ENCODE peak calls at places on chromosomes 13 and 19, in nine cellular contexts. Q, Y, B, H, W, P, Z, R and D are unnamed samples.

GRCh38 chr19:42942187-42942789 is 5.3 kb upstream of the PSG7 start:
- DNase-seq in Y (no peak), B (peak), Q (peak), W (peak), H (no peak), Z (peak), P (no peak), R (peak), D (no peak)

GRCh38 chr13:104779311-104779710 is 1713.1 kb upstream of the SLC10A2 start:
- DNase-seq in P (no peak), Y (no peak), B (peak), Z (no peak), R (no peak), H (no peak), Q (no peak), W (no peak), D (no peak)

GRCh38 chr19:7292352-7292949 is 1.8 kb downstream of the INSR start:
- DNase-seq in B (peak), R (no peak), P (no peak), Q (no peak), W (no peak), H (no peak), Z (no peak), Y (no peak), D (no peak)

GRCh38 chr13:110405597-110406450 is 98.7 kb downstream of the COL4A2 start:
- DNase-seq in P (no peak), Y (no peak), B (no peak), W (no peak), H (no peak), Q (no peak), R (no peak), Z (no peak), D (no peak)

GRCh38 chr13:25489238-25489637 is 117.5 kb downstream of the ATP8A2 start:
- DNase-seq in Z (no peak), R (no peak), H (no peak), Q (no peak), B (peak), W (no peak), Y (no peak), P (no peak), D (no peak)

GRCh38 chr13:50990540-50991506 is 81.2 kb downstream of the RNASEH2B start:
- DNase-seq in B (peak), W (no peak), R (no peak), Y (no peak), Q (no peak), P (no peak), Z (no peak), H (peak), D (no peak)

GRCh38 chr19:13832096-13832495 is 36.9 kb downstream of the ZSWIM4 start:
- DNase-seq in B (no peak), W (no peak), P (no peak), Y (no peak), Q (peak), Z (no peak), H (no peak), R (no peak), D (no peak)

GRCh38 chr19:1064661-1065605 is 2.0 kb upstream of the ARHGAP45 start:
- DNase-seq in P (no peak), B (peak), Z (no peak), Q (peak), W (peak), H (peak), R (no peak), Y (no peak), D (peak)

GRCh38 chr13:38166121-38166520 is 183.5 kb upstream of the UFM1 start:
- DNase-seq in P (no peak), B (no peak), W (no peak), H (no peak), Q (no peak), Z (no peak), Y (no peak), R (no peak), D (no peak)

GRCh38 chr13:35979378-35979911 is 151.7 kb downstream of the DCLK1 start:
- DNase-seq in Y (no peak), B (no peak), Z (no peak), W (no peak), R (no peak), H (no peak), Q (no peak), P (no peak), D (no peak)

GRCh38 chr19:46201413-46202310 is 27.9 kb upstream of the IGFL1 start:
- DNase-seq in W (no peak), P (no peak), Q (peak), R (no peak), Y (no peak), B (no peak), Z (no peak), H (no peak), D (no peak)

GRCh38 chr19:42271045-42271419 is 2.0 kb downstream of the CIC start:
- DNase-seq in R (no peak), B (no peak), Z (no peak), H (no peak), P (no peak), W (no peak), Q (no peak), Y (no peak), D (no peak)

GRCh38 chr19:728011-728410 is 19.3 kb downstream of the PALM start:
- DNase-seq in Y (no peak), H (no peak), B (no peak), R (no peak), W (no peak), P (no peak), Z (no peak), Q (no peak), D (no peak)

GRCh38 chr13:23470706-23471610 is 37.5 kb upstream of the SACS start:
- DNase-seq in P (no peak), Q (no peak), Y (no peak), W (no peak), B (no peak), H (no peak), R (peak), Z (no peak), D (no peak)

GRCh38 chr13:79490846-79491245 is 9.9 kb downstream of the NDFIP2 start:
- DNase-seq in R (no peak), H (no peak), P (no peak), W (no peak), Q (no peak), Y (no peak), Z (no peak), B (no peak), D (no peak)

GRCh38 chr13:31431722-31432137 is 232.0 kb downstream of the B3GLCT start:
- DNase-seq in Q (peak), H (peak), W (peak), R (peak), P (peak), Y (no peak), B (peak), Z (peak), D (peak)

GRCh38 chr19:47598407-47599349 is 10.3 kb upstream of the BICRA start:
- DNase-seq in P (peak), B (peak), R (peak), Q (peak), Z (no peak), Y (no peak), H (no peak), W (peak), D (no peak)

GRCh38 chr19:37987356-37988332 is 80.6 kb downstream of the SIPA1L3 start:
- DNase-seq in B (peak), R (peak), Z (peak), P (no peak), W (no peak), Q (peak), H (no peak), Y (no peak), D (no peak)

GRCh38 chr13:54934121-54934520 is 1905.5 kb downstream of the OLFM4 start:
- DNase-seq in W (no peak), Z (no peak), Q (no peak), P (no peak), B (peak), R (no peak), Y (no peak), H (no peak), D (no peak)

GRCh38 chr13:49444517-49445395 is 682 bp downstream of the SETDB2 start:
- DNase-seq in Y (peak), B (peak), R (peak), Q (peak), Z (no peak), W (no peak), H (peak), P (peak), D (peak)

GRCh38 chr13:48975101-48975925 is at the start of gene FNDC3A:
- DNase-seq in P (no peak), Q (peak), B (peak), R (peak), H (peak), Z (peak), W (peak), Y (no peak), D (peak)

GRCh38 chr19:10074153-10074552 is 12.0 kb upstream of the SHFL start:
- DNase-seq in Q (peak), R (peak), P (no peak), H (no peak), Y (no peak), Z (peak), B (peak), W (peak), D (peak)

GRCh38 chr19:42024622-42025111 is 30.6 kb upstream of the ATP1A3 start:
- DNase-seq in W (no peak), R (no peak), B (no peak), Q (no peak), H (no peak), P (no peak), Y (no peak), Z (no peak), D (no peak)

GRCh38 chr19:441213-441823 is 19.5 kb downstream of the SHC2 start:
- DNase-seq in Y (no peak), B (no peak), Q (no peak), W (no peak), P (no peak), R (no peak), H (no peak), Z (no peak), D (no peak)

GRCh38 chr19:11478167-11479089 is 2.4 kb downstream of the ELAVL3 start:
- DNase-seq in R (no peak), H (no peak), Y (no peak), Z (no peak), W (no peak), P (no peak), B (peak), Q (no peak), D (no peak)

GRCh38 chr13:78129850-78130249 is 211.2 kb upstream of the EDNRB start:
- DNase-seq in R (no peak), Z (no peak), W (no peak), Y (no peak), B (no peak), H (no peak), P (no peak), Q (no peak), D (no peak)

GRCh38 chr13:101916108-101916757 is 463.8 kb downstream of the ITGBL1 start:
- DNase-seq in B (peak), P (no peak), R (no peak), H (peak), W (no peak), Y (no peak), Z (no peak), Q (peak), D (no peak)

GRCh38 chr13:30077338-30077737 is 226.9 kb upstream of the UBL3 start:
- DNase-seq in P (no peak), H (no peak), B (no peak), R (no peak), Q (no peak), W (no peak), Z (no peak), Y (no peak), D (no peak)

GRCh38 chr13:35693142-35693784 is 216.8 kb upstream of the MAB21L1 start:
- DNase-seq in H (no peak), P (no peak), W (no peak), Z (no peak), Y (no peak), B (no peak), Q (no peak), R (no peak), D (no peak)

DNA sequence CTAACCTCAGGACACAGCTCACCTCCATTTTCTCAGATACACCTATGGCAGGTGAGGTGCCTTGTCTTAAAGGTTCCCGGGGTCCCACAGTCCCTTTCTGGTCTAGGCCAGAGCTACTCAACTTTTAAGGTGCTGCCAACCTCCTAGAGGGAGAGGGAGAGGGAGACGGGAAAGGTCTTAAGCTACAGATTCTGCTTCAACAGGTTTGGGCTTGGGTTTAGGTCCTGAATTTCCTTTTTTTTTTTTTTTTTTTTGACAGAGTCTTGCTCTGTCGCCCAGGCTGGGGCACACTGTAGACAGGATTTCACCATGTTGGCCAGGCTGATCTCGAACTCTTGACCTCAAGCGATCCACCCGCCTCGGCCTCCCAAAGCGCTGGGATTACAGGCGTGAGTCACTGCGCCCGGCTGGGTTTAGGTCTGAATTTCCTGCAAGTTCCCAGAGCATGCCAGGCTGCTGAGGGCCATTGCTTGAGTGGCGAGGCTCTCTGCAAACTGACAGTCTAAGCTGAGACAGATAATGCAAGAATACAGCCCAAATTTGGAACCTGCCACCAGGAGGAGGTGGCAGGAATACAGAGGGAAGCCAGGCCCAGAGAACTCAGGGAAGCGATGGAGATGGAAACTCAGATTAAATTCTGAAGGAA is 7.8 kb upstream of the SYCN start:
- DNase-seq in Q (peak), B (no peak), H (peak), R (no peak), Y (no peak), W (peak), Z (no peak), P (no peak), D (no peak)
- TF ChIP-seq REST in Q (no peak), B (no peak), H (no peak), R (no peak), Y (no peak), W (no peak), Z (no peak), P (no peak), D (no peak)

GRCh38 chr19:50551034-50551712 is 17.1 kb downstream of the LRRC4B start:
- DNase-seq in Z (no peak), R (no peak), H (peak), W (no peak), Q (no peak), B (no peak), P (no peak), Y (no peak), D (no peak)
- H3K4me3 ChIP-seq in Z (no peak), R (no peak), H (no peak), W (no peak), Q (no peak), B (peak), P (no peak), Y (no peak), D (no peak)

DNA sequence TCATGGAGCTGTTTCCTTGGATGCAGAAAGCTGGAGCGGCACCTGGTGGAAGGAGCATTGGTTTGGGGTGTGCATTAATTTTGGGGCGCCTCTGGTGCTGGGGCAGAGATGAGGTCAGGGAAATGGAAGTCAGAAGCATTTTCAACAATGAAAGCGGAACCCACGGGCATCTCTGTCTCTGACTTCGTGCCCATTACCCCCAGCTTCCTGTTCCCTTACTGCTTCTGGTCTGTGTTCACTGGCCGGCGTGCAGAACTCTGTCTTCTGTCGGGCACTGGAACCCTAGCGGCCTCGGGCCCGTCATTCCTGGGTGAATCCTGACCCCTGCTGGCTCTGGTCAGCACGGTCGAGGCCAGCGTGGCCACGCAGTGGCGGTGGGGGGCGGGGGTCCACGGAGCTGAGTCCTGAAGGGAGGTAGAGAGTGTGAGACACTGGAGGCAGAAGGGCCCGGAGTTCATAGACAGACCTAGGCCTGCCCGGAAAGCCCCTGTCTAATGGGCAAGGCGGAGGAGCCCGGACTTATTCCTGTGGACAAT is 7.9 kb upstream of the LINGO3 start:
- DNase-seq in Y (no peak), W (no peak), P (no peak), H (peak), Q (peak), Z (peak), B (peak), R (peak), D (peak)
- TF ChIP-seq CTCF in Y (peak), W (peak), P (peak), H (peak), Q (peak), Z (peak), B (peak), R (peak), D (peak)

GRCh38 chr19:15871570-15871969 is 26.3 kb downstream of the CYP4F2 start:
- DNase-seq in B (no peak), W (peak), Q (no peak), Y (no peak), R (no peak), Z (peak), P (no peak), H (no peak), D (peak)
- TF ChIP-seq REST in B (no peak), W (no peak), Q (no peak), Y (no peak), R (no peak), Z (no peak), P (no peak), H (no peak), D (no peak)

GRCh38 chr19:55493052-55493649 is 4.9 kb downstream of the SSC5D start:
- DNase-seq in P (no peak), B (no peak), Z (no peak), Q (no peak), H (no peak), Y (no peak), W (no peak), R (no peak), D (no peak)
- H3K4me3 ChIP-seq in P (no peak), B (no peak), Z (no peak), Q (no peak), H (no peak), Y (no peak), W (no peak), R (no peak), D (no peak)

DNA sequence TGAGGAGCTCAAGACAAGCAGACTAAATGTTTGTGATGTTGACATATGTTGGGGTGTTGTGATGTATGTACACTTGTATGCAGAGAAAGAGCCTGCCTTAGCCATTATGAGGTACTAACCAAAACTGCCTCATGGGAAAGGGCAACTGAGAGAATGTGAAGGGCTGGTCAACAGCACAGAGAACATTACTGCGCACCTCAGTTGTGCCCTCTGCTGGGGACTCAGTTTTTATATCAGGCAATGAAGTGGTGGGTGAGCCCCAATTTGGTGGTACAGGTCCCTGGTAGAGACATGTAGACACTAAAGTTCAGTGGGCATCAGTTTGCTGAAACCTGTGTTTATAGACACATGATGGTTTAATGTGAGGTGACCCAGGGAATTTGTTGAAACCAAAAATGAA is 286.9 kb downstream of the DCT start:
- DNase-seq in B (peak), P (no peak), Q (peak), H (no peak), Y (no peak), Z (no peak), W (no peak), R (peak), D (peak)
- TF ChIP-seq CTCF in B (peak), P (peak), Q (peak), H (peak), Y (peak), Z (no peak), W (peak), R (peak), D (no peak)

DNA sequence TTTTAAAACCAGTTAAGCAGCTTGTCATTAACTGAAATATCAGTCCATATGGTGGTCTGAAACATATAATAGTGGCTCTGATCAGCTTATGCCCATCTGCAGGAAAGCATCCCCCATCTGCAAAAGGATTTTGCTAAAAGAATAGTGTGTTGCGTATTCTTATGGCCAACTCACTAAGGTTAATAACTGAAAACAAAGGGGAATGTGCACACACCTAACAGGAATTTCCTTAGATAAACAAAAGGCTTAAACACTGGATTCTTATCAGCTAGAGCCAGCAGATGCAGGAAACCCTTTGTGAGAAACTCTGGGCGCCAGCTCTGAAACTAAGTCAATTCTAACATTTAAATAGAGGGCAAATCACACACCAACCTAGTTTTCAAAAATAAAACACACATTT is 22.1 kb downstream of the VPS36 start:
- DNase-seq in H (peak), Z (peak), Q (peak), R (peak), Y (no peak), W (no peak), P (no peak), B (no peak), D (no peak)
- TF ChIP-seq REST in H (no peak), Z (no peak), Q (no peak), R (no peak), Y (no peak), W (no peak), P (no peak), B (no peak), D (no peak)

GRCh38 chr13:88411696-88412095 is 740.5 kb downstream of the SLITRK5 start:
- DNase-seq in Z (no peak), W (no peak), B (no peak), Q (no peak), R (no peak), P (no peak), H (no peak), Y (no peak), D (no peak)
- H3K4me3 ChIP-seq in Z (no peak), W (no peak), B (no peak), Q (no peak), R (no peak), P (no peak), H (no peak), Y (no peak), D (no peak)